ENCODE peak calls at places on chromosomes 12 and 14, in seven cellular contexts. J is PC-9, U is neural progenitor cell, P is mammary epithelial cell, Q is PC-3, N is hepatocyte, R is astrocyte. V is an unnamed sample.
A peak's percentile ranks its signal among the peaks of the same experiment; 100 is the strongest.

GRCh38 chr14:103408491-103409155 is 23.4 kb downstream of the MARK3 start:
- DNase-seq in J (no peak), U (no peak), P (no peak), Q (no peak), N (peak; percentile 23), R (peak; percentile 47), V (no peak)

GRCh38 chr14:28901631-28902030 is 135.0 kb downstream of the FOXG1 start:
- DNase-seq in J (no peak), U (no peak), P (no peak), Q (no peak), N (no peak), R (no peak), V (no peak)

GRCh38 chr12:100718212-100718611 is 76.4 kb upstream of the ANO4 start:
- DNase-seq in J (no peak), U (no peak), P (no peak), Q (no peak), N (no peak), R (peak; percentile 1), V (no peak)

GRCh38 chr14:44107156-44107555 is 399.9 kb downstream of the FSCB start:
- DNase-seq in J (no peak), U (no peak), P (peak; percentile 27), Q (no peak), N (no peak), R (no peak), V (no peak)

GRCh38 chr12:65537978-65538377 is 259.5 kb downstream of the MSRB3 start:
- DNase-seq in J (no peak), U (no peak), P (peak; percentile 39), Q (no peak), N (no peak), R (no peak), V (no peak)

GRCh38 chr12:4781212-4781611 is 61.0 kb downstream of the GALNT8 start:
- DNase-seq in J (no peak), U (no peak), P (peak; percentile 20), Q (peak; percentile 49), N (no peak), R (no peak), V (no peak)

GRCh38 chr14:82192387-82192786 is 658.7 kb upstream of the SEL1L start:
- DNase-seq in J (no peak), U (no peak), P (no peak), Q (no peak), N (no peak), R (no peak), V (no peak)

GRCh38 chr12:39619660-39620433 is at the start of gene ABCD2:
- DNase-seq in J (no peak), U (peak; percentile 81), P (peak; percentile 77), Q (peak; percentile 65), N (peak; percentile 74), R (peak; percentile 83), V (no peak)

GRCh38 chr12:120238224-120238616 is 27.3 kb downstream of the PXN start:
- DNase-seq in J (no peak), U (no peak), P (no peak), Q (no peak), N (no peak), R (no peak), V (no peak)

GRCh38 chr14:90495357-90496276 is 98.8 kb downstream of the CALM1 start:
- DNase-seq in J (no peak), U (peak; percentile 94), P (peak; percentile 51), Q (peak; percentile 69), N (peak; percentile 90), R (peak; percentile 57), V (peak; percentile 15)

GRCh38 chr14:103656758-103657133 is 27.7 kb downstream of the KLC1 start:
- DNase-seq in J (no peak), U (no peak), P (no peak), Q (no peak), N (no peak), R (no peak), V (no peak)

GRCh38 chr14:96821501-96821900 is 24.3 kb downstream of the VRK1 start:
- DNase-seq in J (no peak), U (no peak), P (peak; percentile 94), Q (no peak), N (no peak), R (peak; percentile 6), V (peak; percentile 59)

GRCh38 chr14:96823652-96824051 is 26.5 kb downstream of the VRK1 start:
- DNase-seq in J (no peak), U (no peak), P (no peak), Q (no peak), N (no peak), R (no peak), V (no peak)

GRCh38 chr14:96829791-96830190 is 32.6 kb downstream of the VRK1 start:
- DNase-seq in J (no peak), U (no peak), P (no peak), Q (no peak), N (no peak), R (no peak), V (no peak)

GRCh38 chr14:96827310-96827709 is 30.1 kb downstream of the VRK1 start:
- DNase-seq in J (no peak), U (peak; percentile 26), P (no peak), Q (no peak), N (no peak), R (peak; percentile 6), V (no peak)

GRCh38 chr14:96824283-96824682 is 27.1 kb downstream of the VRK1 start:
- DNase-seq in J (no peak), U (no peak), P (peak; percentile 69), Q (peak; percentile 13), N (no peak), R (peak; percentile 67), V (peak; percentile 26)
- TF ChIP-seq EZH2 in J (no peak), U (no peak), P (no peak), Q (no peak), N (no peak), R (no peak), V (no peak)

GRCh38 chr12:48002179-48002601 is 2.1 kb downstream of the COL2A1 start:
- DNase-seq in J (no peak), U (peak; percentile 66), P (peak; percentile 12), Q (no peak), N (no peak), R (no peak), V (no peak)
- H2AFZ ChIP-seq in J (peak overlapping the region; percentile 91), U (no peak overlapping the region), P (peak overlapping the region; percentile 92), Q (peak overlapping the region; percentile 88), N (peak overlapping the region; percentile 59), R (peak overlapping the region; percentile 87), V (peak overlapping the region; percentile 96)

DNA sequence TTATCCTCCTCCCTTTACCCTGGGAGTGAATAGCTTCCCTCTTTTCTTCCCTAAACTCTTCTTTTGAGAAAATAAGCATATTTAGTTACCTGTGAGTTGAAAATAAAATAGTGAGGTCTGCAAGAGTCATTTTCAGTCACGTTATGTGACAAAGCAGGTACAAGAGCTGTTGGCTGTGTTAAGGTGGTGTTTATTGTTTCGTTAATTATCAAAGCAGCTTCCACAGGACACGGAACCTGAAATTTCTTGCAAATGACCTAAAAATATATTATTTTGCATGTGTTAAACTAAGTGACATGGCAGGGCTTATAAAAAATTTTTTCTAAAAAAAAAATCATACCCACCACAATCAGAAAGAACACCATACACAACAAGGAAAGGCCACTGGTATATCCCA is 8.3 kb downstream of the SLC38A2 start:
- DNase-seq in J (no peak), U (no peak), P (no peak), Q (no peak), N (no peak), R (no peak), V (no peak)
- H3K4me3 ChIP-seq in J (no peak overlapping the region), U (no peak overlapping the region), P (no peak overlapping the region), Q (no peak overlapping the region), N (no peak overlapping the region), R (no peak overlapping the region), V (no peak overlapping the region)

GRCh38 chr12:54056110-54056509 is 2.5 kb downstream of the HOXC4 start:
- DNase-seq in J (no peak), U (no peak), P (no peak), Q (no peak), N (no peak), R (no peak), V (no peak)
- TF ChIP-seq EZH2 in J (no peak), U (peak; percentile 63), P (no peak), Q (no peak), N (no peak), R (no peak), V (no peak)

GRCh38 chr12:545835-546234 is 86.1 kb downstream of the B4GALNT3 start:
- DNase-seq in J (no peak), U (no peak), P (no peak), Q (no peak), N (no peak), R (no peak), V (no peak)

GRCh38 chr12:544941-545635 is 85.3 kb downstream of the B4GALNT3 start:
- DNase-seq in J (no peak), U (no peak), P (no peak), Q (no peak), N (no peak), R (no peak), V (no peak)

GRCh38 chr12:543114-543451 is 83.3 kb downstream of the B4GALNT3 start:
- DNase-seq in J (no peak), U (no peak), P (no peak), Q (no peak), N (no peak), R (no peak), V (no peak)

GRCh38 chr12:542290-543113 is 82.8 kb downstream of the B4GALNT3 start:
- DNase-seq in J (no peak), U (peak; percentile 77), P (no peak), Q (no peak), N (no peak), R (no peak), V (no peak)

DNA sequence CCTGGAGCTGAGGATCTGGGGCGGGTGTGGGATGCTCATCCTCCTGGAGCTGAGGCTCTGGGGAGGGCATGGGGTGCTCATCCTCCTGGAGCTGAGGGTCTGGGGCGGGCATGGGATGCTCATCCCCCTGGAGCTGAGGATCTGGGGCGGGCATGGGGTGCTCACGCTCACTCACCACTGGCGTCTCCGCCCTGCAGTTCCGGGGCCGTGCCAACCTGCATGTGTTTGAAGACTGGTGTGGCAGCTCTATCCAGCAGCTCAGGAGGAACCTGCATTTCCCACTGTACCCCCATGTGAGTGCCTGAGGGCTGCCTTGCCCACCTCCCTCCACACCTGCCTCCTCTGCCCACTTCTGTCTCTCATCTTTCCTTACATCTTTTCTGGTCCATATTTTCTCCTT is 84.4 kb downstream of the B4GALNT3 start:
- DNase-seq in J (no peak), U (no peak), P (no peak), Q (no peak), N (no peak), R (no peak), V (no peak)
- H2AFZ ChIP-seq in J (no peak overlapping the region), U (no peak overlapping the region), P (no peak overlapping the region), Q (no peak overlapping the region), N (no peak overlapping the region), R (no peak overlapping the region), V (no peak overlapping the region)

GRCh38 chr12:109475993-109476806 is 900 bp downstream of the KCTD10 start:
- DNase-seq in J (no peak), U (peak; percentile 24), P (no peak), Q (no peak), N (no peak), R (no peak), V (no peak)
- H3K4me3 ChIP-seq in J (peak overlapping the region; percentile 90), U (peak overlapping the region; percentile 95), P (peak overlapping the region; percentile 85), Q (peak overlapping the region; percentile 90), N (peak overlapping the region; percentile 79), R (peak overlapping the region; percentile 99), V (peak overlapping the region; percentile 63)

GRCh38 chr12:78981-79380 is 12.4 kb downstream of the IQSEC3 start:
- DNase-seq in J (no peak), U (no peak), P (no peak), Q (no peak), N (no peak), R (no peak), V (no peak)
- TF ChIP-seq EZH2 in J (no peak), U (no peak), P (no peak), Q (no peak), N (peak; percentile 14), R (no peak), V (no peak)

V was measured in keratinocyte.